ENCODE peak calls at places on chromosomes 5 and 9, in four cellular contexts. S is ovary, G is progenitor cell of endocrine pancreas, T is tibial nerve. B is an unnamed sample.

GRCh38 chr5:1171340-1171941 is 30.0 kb upstream of the SLC6A19 start:
- DNase-seq in G (no peak), T (no peak), S (no peak), B (peak; percentile 68)

GRCh38 chr9:89776795-89777194 is 172.0 kb downstream of the GADD45G start:
- DNase-seq in S (no peak), T (no peak), G (no peak), B (no peak)

GRCh38 chr9:107274953-107275422 is 8.1 kb upstream of the RAD23B start:
- DNase-seq in T (peak; percentile 41), G (no peak), S (no peak), B (peak; percentile 98)

GRCh38 chr9:134434896-134435506 is 108.7 kb downstream of the RXRA start:
- DNase-seq in S (peak; percentile 99), G (peak; percentile 35), T (peak; percentile 98), B (peak; percentile 98)

GRCh38 chr5:137706841-137707240 is 29.0 kb downstream of the KLHL3 start:
- DNase-seq in S (no peak), T (no peak), G (no peak), B (peak; percentile 58)

GRCh38 chr5:55923177-55923872 is 71.4 kb downstream of the IL6ST start:
- DNase-seq in G (no peak), T (no peak), S (no peak), B (peak; percentile 62)

GRCh38 chr5:172860520-172861443 is 26.7 kb downstream of the ERGIC1 start:
- DNase-seq in G (no peak), S (peak; percentile 90), T (peak; percentile 92), B (peak; percentile 71)

GRCh38 chr5:93637697-93638096 is 54.7 kb downstream of the NR2F1 start:
- DNase-seq in T (no peak), G (no peak), S (no peak), B (no peak)

GRCh38 chr5:141402553-141403328 is at the start of gene PCDHGA9:
- DNase-seq in G (no peak), S (peak; percentile 28), T (no peak), B (peak; percentile 56)

GRCh38 chr9:136858452-136858843 is 6.3 kb downstream of the MAMDC4 start:
- DNase-seq in G (no peak), T (no peak), S (peak; percentile 20), B (no peak)

GRCh38 chr9:94761506-94761905 is 35.0 kb downstream of the AOPEP start:
- DNase-seq in G (no peak), S (no peak), T (no peak), B (peak; percentile 58)

GRCh38 chr5:96997265-96997859 is 61.5 kb downstream of the LNPEP start:
- DNase-seq in S (no peak), T (peak; percentile 16), G (no peak), B (peak; percentile 79)

GRCh38 chr9:87334366-87334765 is 163.3 kb upstream of the DAPK1 start:
- DNase-seq in T (no peak), S (no peak), G (no peak), B (no peak)

GRCh38 chr9:87338075-87338989 is 159.3 kb upstream of the DAPK1 start:
- DNase-seq in S (no peak), T (no peak), G (no peak), B (no peak)

GRCh38 chr9:87336407-87336806 is 161.3 kb upstream of the DAPK1 start:
- DNase-seq in G (no peak), T (no peak), S (no peak), B (peak; percentile 39)

GRCh38 chr9:87337335-87338074 is 160.2 kb upstream of the DAPK1 start:
- DNase-seq in G (no peak), S (no peak), T (no peak), B (peak; percentile 38)

DNA sequence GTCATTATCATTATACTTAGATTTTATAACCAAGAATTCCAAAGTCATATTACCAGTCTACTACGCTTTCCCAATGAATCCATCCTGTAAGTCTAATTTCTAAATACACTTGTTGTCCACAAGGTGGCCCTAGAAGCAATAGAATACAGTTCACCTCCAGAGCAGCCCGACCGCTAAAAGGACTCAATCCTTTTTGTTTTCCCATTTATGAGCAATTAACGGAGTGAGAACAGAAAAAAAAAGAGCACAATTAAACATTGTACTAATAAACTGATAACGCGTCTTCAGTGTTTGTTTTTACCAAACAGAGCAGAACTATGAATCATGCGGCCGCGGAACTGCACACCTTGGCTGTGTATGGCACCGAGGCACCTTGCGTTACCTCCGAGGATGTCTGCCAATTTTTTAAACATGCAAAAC is 160.7 kb upstream of the DAPK1 start:
- DNase-seq in T (no peak), G (no peak), S (peak; percentile 47), B (peak; percentile 91)
- TF ChIP-seq CTCF in T (peak; percentile 37), G (peak; percentile 82), S (peak; percentile 90), B (peak; percentile 54)

DNA sequence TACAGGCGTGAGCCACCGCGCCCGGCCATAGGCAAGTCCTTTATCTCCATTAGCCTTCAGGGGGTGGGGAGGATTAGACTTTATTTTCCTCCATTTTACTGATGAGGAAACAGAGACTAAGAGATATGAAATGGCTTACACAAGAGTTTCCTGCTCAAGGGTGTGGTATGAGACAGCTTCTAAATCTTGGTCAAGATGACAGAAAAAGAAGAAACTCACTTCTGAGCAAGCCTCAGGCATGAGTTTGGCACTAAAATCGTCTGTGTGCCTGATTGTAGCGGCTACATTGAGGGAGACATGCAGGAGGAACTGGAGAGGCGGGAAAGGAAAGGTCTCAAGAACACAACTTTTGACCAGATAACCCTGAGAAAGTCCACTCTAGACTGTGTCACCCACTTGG is 3.8 kb downstream of the HK3 start:
- DNase-seq in T (no peak), S (no peak), G (no peak), B (no peak)
- TF ChIP-seq CTCF in T (no peak), S (no peak), G (no peak), B (no peak)

DNA sequence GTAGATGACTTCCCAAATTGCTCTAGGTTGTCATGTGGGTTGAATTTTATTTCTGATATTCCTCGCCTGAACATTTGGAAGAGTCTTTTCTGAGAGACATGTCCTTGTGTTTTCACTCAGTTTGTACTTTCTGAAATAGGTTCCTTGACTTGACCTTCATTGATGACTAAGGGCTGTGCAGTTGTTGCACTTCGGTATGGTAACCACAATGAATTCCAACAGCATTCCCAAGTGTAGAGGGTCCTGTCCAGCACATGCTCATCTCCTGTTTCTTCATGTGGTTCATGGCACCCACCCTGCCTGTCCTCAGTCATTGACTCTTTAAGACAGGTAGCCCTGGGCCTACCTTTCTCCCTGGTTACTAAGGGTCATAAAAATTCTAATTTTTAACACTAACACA is 527.8 kb downstream of the MTRR start:
- DNase-seq in T (no peak), G (no peak), S (no peak), B (no peak)
- TF ChIP-seq CTCF in T (no peak), G (no peak), S (no peak), B (no peak)

GRCh38 chr5:79109527-79110492 is 1.8 kb upstream of the BHMT start:
- DNase-seq in S (no peak), G (no peak), T (peak; percentile 12), B (no peak)

GRCh38 chr5:79111387-79111959 is at the start of gene BHMT:
- DNase-seq in G (no peak), T (no peak), S (no peak), B (no peak)

GRCh38 chr5:79108792-79109191 is 2.8 kb upstream of the BHMT start:
- DNase-seq in G (no peak), S (no peak), T (no peak), B (no peak)

GRCh38 chr5:79112703-79113058 is 1.1 kb downstream of the BHMT start:
- DNase-seq in T (no peak), S (no peak), G (no peak), B (no peak)

DNA sequence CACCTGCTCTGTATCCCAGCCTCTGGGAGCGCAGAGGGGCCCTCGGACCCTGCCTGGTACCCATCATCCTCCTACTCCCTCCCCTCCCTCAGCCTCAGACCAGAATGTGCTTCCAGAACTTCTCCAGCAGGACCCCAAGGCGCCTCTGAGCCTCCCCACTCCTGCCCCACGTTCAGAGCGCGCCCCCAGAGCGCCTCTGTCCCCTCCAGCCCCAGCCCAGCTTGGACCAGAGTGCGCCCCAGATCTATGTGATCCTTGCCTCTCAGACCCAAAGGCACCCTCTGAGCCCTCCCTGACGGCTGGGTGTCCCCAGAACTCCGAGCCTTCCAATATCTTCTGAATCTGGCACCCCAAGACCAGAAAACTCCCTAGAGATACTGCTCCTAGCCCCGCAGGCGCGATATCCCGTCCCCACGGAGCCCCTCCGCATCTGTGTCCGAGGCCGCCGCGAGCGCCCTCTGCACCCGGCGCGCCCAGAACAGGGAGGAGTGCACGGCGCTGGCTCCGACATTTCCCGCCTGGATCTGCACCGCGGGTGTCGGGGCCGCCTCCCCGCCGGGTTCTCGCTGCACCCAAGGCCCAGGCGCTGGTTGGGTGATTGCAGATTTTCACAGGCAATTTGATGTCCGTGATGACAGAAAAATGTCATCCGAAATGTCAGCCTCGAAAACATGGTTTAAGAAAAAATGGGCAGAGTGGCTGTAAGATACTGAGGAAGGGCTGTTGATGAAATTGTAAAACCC is 522 bp downstream of the BHMT start:
- DNase-seq in G (no peak), T (no peak), S (no peak), B (no peak)
- TF ChIP-seq CTCF in G (peak; percentile 21), T (no peak), S (no peak), B (no peak)

GRCh38 chr9:14640294-14640693 is 52.9 kb downstream of the ZDHHC21 start:
- DNase-seq in G (no peak), S (no peak), T (no peak), B (no peak)
- TF ChIP-seq CTCF in G (no peak), S (no peak), T (no peak), B (no peak)

DNA sequence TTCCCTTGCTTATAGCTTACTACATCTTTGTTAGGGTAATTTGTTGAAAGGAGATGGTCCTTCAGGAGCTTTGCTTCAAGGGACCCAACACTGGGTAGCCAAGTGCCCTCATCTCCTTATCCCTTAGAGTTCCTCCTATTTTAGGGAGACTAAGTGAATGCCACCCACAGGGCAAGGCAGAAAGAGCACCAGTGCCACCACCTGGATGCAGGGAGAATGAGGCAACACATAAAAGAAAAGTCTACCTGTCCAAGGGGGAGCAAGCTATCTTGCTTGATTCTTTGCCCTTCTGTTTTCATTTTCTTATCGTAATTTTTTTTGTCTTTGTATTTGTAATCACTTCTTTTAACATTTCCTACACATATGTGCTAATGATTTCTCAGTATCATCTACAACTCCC is 205.5 kb downstream of the NPR3 start:
- DNase-seq in S (no peak), G (no peak), T (no peak), B (peak; percentile 28)
- TF ChIP-seq CTCF in S (no peak), G (peak; percentile 41), T (no peak), B (peak; percentile 34)

GRCh38 chr9:78115073-78115472 is 83.5 kb upstream of the GNAQ start:
- DNase-seq in G (no peak), T (no peak), S (no peak), B (peak; percentile 7)
- TF ChIP-seq CTCF in G (peak; percentile 44), T (peak; percentile 4), S (no peak), B (peak; percentile 41)

DNA sequence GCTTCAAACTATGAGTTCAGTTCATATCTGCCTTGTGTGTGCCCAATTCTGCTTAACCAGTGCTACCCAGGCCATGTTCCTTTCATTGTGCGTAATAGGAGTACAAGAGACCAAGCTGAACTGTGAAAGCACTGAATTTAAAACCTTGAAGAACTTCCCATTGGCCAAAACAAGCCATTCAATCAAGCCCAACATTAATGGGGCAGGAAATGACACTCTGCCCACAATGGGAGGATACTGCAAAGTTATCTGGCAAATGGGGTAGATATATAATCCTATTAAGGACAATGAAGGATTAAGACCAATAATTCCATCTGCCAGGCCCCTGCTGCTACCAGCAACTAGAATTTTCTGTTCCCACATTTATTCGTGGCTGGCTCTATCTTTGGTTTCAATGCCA is 328.7 kb downstream of the PRELID2 start:
- DNase-seq in G (no peak), S (no peak), T (no peak), B (no peak)
- TF ChIP-seq CTCF in G (no peak), S (no peak), T (no peak), B (no peak)